ENCODE peak calls at places on chromosomes 4 and X, in six cellular contexts. One of them, this sample, is unnamed.

GRCh38 chr4:100063355-100063754 is 113.3 kb upstream of the H2AZ1 start:
- DNase-seq in stimulated activated CD4-positive, alpha-beta T cell treated with anti-CD3 and anti-CD28 coated beads, Interleukin-15, amount 100 ng/mL, for 24 hours: no peak
- DNase-seq in substantia nigra: no peak
- DNase-seq in left cardiac atrium: no peak
- DNase-seq in AG08396: no peak
- DNase-seq in H7: no peak
- DNase-seq in this sample: peak

GRCh38 chr4:23959401-23960148 is 69.7 kb upstream of the PPARGC1A start:
- DNase-seq in substantia nigra: no peak
- DNase-seq in stimulated activated CD4-positive, alpha-beta T cell treated with anti-CD3 and anti-CD28 coated beads, Interleukin-15, amount 100 ng/mL, for 24 hours: no peak
- DNase-seq in AG08396: no peak
- DNase-seq in left cardiac atrium: no peak
- DNase-seq in H7: no peak
- DNase-seq in this sample: no peak

GRCh38 chr4:130747842-130748241 is 1651.9 kb downstream of the C4orf33 start:
- DNase-seq in substantia nigra: no peak
- DNase-seq in AG08396: peak
- DNase-seq in stimulated activated CD4-positive, alpha-beta T cell treated with anti-CD3 and anti-CD28 coated beads, Interleukin-15, amount 100 ng/mL, for 24 hours: no peak
- DNase-seq in H7: peak
- DNase-seq in left cardiac atrium: no peak
- DNase-seq in this sample: peak

GRCh38 chrX:109954333-109954732 is 48.6 kb upstream of the TMEM164 start:
- DNase-seq in H7: no peak
- DNase-seq in left cardiac atrium: no peak
- DNase-seq in stimulated activated CD4-positive, alpha-beta T cell treated with anti-CD3 and anti-CD28 coated beads, Interleukin-15, amount 100 ng/mL, for 24 hours: no peak
- DNase-seq in substantia nigra: no peak
- DNase-seq in AG08396: no peak
- DNase-seq in this sample: no peak

GRCh38 chr4:113325876-113326615 is 276.6 kb downstream of the ANK2 start:
- DNase-seq in AG08396: no peak
- DNase-seq in left cardiac atrium: no peak
- DNase-seq in substantia nigra: no peak
- DNase-seq in stimulated activated CD4-positive, alpha-beta T cell treated with anti-CD3 and anti-CD28 coated beads, Interleukin-15, amount 100 ng/mL, for 24 hours: peak
- DNase-seq in H7: no peak
- DNase-seq in this sample: no peak

GRCh38 chr4:23966720-23967119 is 76.9 kb upstream of the PPARGC1A start:
- DNase-seq in AG08396: no peak
- DNase-seq in substantia nigra: no peak
- DNase-seq in left cardiac atrium: no peak
- DNase-seq in stimulated activated CD4-positive, alpha-beta T cell treated with anti-CD3 and anti-CD28 coated beads, Interleukin-15, amount 100 ng/mL, for 24 hours: no peak
- DNase-seq in H7: peak
- DNase-seq in this sample: no peak

GRCh38 chr4:24750106-24750505 is 45.3 kb upstream of the SOD3 start:
- DNase-seq in substantia nigra: no peak
- DNase-seq in stimulated activated CD4-positive, alpha-beta T cell treated with anti-CD3 and anti-CD28 coated beads, Interleukin-15, amount 100 ng/mL, for 24 hours: no peak
- DNase-seq in H7: no peak
- DNase-seq in left cardiac atrium: no peak
- DNase-seq in AG08396: no peak
- DNase-seq in this sample: no peak

GRCh38 chr4:41145571-41146078 is 68.7 kb downstream of the APBB2 start:
- DNase-seq in substantia nigra: peak
- DNase-seq in AG08396: no peak
- DNase-seq in H7: no peak
- DNase-seq in stimulated activated CD4-positive, alpha-beta T cell treated with anti-CD3 and anti-CD28 coated beads, Interleukin-15, amount 100 ng/mL, for 24 hours: no peak
- DNase-seq in left cardiac atrium: no peak
- DNase-seq in this sample: peak

GRCh38 chrX:9538544-9539045 is 73.7 kb downstream of the TBL1X start:
- DNase-seq in substantia nigra: no peak
- DNase-seq in AG08396: no peak
- DNase-seq in H7: no peak
- DNase-seq in stimulated activated CD4-positive, alpha-beta T cell treated with anti-CD3 and anti-CD28 coated beads, Interleukin-15, amount 100 ng/mL, for 24 hours: no peak
- DNase-seq in left cardiac atrium: no peak
- DNase-seq in this sample: peak

GRCh38 chr4:68904786-68905185 is 46.8 kb downstream of the UGT2A3 start:
- DNase-seq in substantia nigra: no peak
- DNase-seq in stimulated activated CD4-positive, alpha-beta T cell treated with anti-CD3 and anti-CD28 coated beads, Interleukin-15, amount 100 ng/mL, for 24 hours: no peak
- DNase-seq in H7: no peak
- DNase-seq in left cardiac atrium: no peak
- DNase-seq in AG08396: no peak
- DNase-seq in this sample: no peak

GRCh38 chrX:11580789-11581188 is 84.9 kb downstream of the ARHGAP6 start:
- DNase-seq in AG08396: no peak
- DNase-seq in left cardiac atrium: no peak
- DNase-seq in stimulated activated CD4-positive, alpha-beta T cell treated with anti-CD3 and anti-CD28 coated beads, Interleukin-15, amount 100 ng/mL, for 24 hours: no peak
- DNase-seq in H7: no peak
- DNase-seq in substantia nigra: no peak
- DNase-seq in this sample: no peak

GRCh38 chr4:78765607-78766006 is 10.5 kb upstream of the BMP2K start:
- DNase-seq in substantia nigra: no peak
- DNase-seq in stimulated activated CD4-positive, alpha-beta T cell treated with anti-CD3 and anti-CD28 coated beads, Interleukin-15, amount 100 ng/mL, for 24 hours: no peak
- DNase-seq in H7: no peak
- DNase-seq in left cardiac atrium: no peak
- DNase-seq in AG08396: no peak
- DNase-seq in this sample: no peak

GRCh38 chrX:13059676-13060499 is 15.5 kb upstream of the FAM9C start:
- DNase-seq in left cardiac atrium: no peak
- DNase-seq in stimulated activated CD4-positive, alpha-beta T cell treated with anti-CD3 and anti-CD28 coated beads, Interleukin-15, amount 100 ng/mL, for 24 hours: no peak
- DNase-seq in H7: no peak
- DNase-seq in substantia nigra: no peak
- DNase-seq in AG08396: peak
- DNase-seq in this sample: peak

GRCh38 chrX:77785400-77785745 is 643 bp downstream of the ATRX start:
- DNase-seq in AG08396: peak
- DNase-seq in substantia nigra: peak
- DNase-seq in left cardiac atrium: no peak
- DNase-seq in H7: peak
- DNase-seq in stimulated activated CD4-positive, alpha-beta T cell treated with anti-CD3 and anti-CD28 coated beads, Interleukin-15, amount 100 ng/mL, for 24 hours: peak
- DNase-seq in this sample: peak

GRCh38 chr4:141810038-141810701 is 173.8 kb downstream of the IL15 start:
- DNase-seq in AG08396: no peak
- DNase-seq in left cardiac atrium: no peak
- DNase-seq in H7: peak
- DNase-seq in substantia nigra: no peak
- DNase-seq in stimulated activated CD4-positive, alpha-beta T cell treated with anti-CD3 and anti-CD28 coated beads, Interleukin-15, amount 100 ng/mL, for 24 hours: no peak
- DNase-seq in this sample: no peak

GRCh38 chrX:8815460-8816065 is 14.4 kb upstream of the FAM9A start:
- DNase-seq in stimulated activated CD4-positive, alpha-beta T cell treated with anti-CD3 and anti-CD28 coated beads, Interleukin-15, amount 100 ng/mL, for 24 hours: peak
- DNase-seq in substantia nigra: no peak
- DNase-seq in H7: peak
- DNase-seq in left cardiac atrium: no peak
- DNase-seq in AG08396: peak
- DNase-seq in this sample: peak

GRCh38 chr4:101987623-101988243 is 197.2 kb downstream of the BANK1 start:
- DNase-seq in stimulated activated CD4-positive, alpha-beta T cell treated with anti-CD3 and anti-CD28 coated beads, Interleukin-15, amount 100 ng/mL, for 24 hours: no peak
- DNase-seq in AG08396: no peak
- DNase-seq in left cardiac atrium: no peak
- DNase-seq in substantia nigra: no peak
- DNase-seq in H7: no peak
- DNase-seq in this sample: no peak

GRCh38 chr4:85024671-85025070 is 58.2 kb upstream of the WDFY3 start:
- DNase-seq in stimulated activated CD4-positive, alpha-beta T cell treated with anti-CD3 and anti-CD28 coated beads, Interleukin-15, amount 100 ng/mL, for 24 hours: no peak
- DNase-seq in H7: no peak
- DNase-seq in substantia nigra: no peak
- DNase-seq in AG08396: no peak
- DNase-seq in left cardiac atrium: no peak
- DNase-seq in this sample: no peak

GRCh38 chrX:11470231-11470630 is 177.0 kb downstream of the AMELX start:
- DNase-seq in stimulated activated CD4-positive, alpha-beta T cell treated with anti-CD3 and anti-CD28 coated beads, Interleukin-15, amount 100 ng/mL, for 24 hours: no peak
- DNase-seq in AG08396: peak
- DNase-seq in left cardiac atrium: no peak
- DNase-seq in H7: no peak
- DNase-seq in substantia nigra: no peak
- DNase-seq in this sample: no peak

GRCh38 chr4:83054928-83055327 is 19.9 kb downstream of the COPS4 start:
- DNase-seq in left cardiac atrium: no peak
- DNase-seq in substantia nigra: no peak
- DNase-seq in H7: peak
- DNase-seq in stimulated activated CD4-positive, alpha-beta T cell treated with anti-CD3 and anti-CD28 coated beads, Interleukin-15, amount 100 ng/mL, for 24 hours: peak
- DNase-seq in AG08396: no peak
- DNase-seq in this sample: peak

GRCh38 chr4:1011022-1011694 is at the start of gene FGFRL1:
- DNase-seq in left cardiac atrium: peak
- DNase-seq in stimulated activated CD4-positive, alpha-beta T cell treated with anti-CD3 and anti-CD28 coated beads, Interleukin-15, amount 100 ng/mL, for 24 hours: peak
- DNase-seq in AG08396: peak
- DNase-seq in H7: peak
- DNase-seq in substantia nigra: peak
- DNase-seq in this sample: peak

GRCh38 chr4:74618659-74619058 is 173.7 kb downstream of the AREG start:
- DNase-seq in stimulated activated CD4-positive, alpha-beta T cell treated with anti-CD3 and anti-CD28 coated beads, Interleukin-15, amount 100 ng/mL, for 24 hours: no peak
- DNase-seq in left cardiac atrium: no peak
- DNase-seq in AG08396: no peak
- DNase-seq in substantia nigra: no peak
- DNase-seq in H7: no peak
- DNase-seq in this sample: no peak

GRCh38 chr4:185179488-185179887 is 24.3 kb downstream of the CFAP97 start:
- DNase-seq in left cardiac atrium: no peak
- DNase-seq in AG08396: no peak
- DNase-seq in stimulated activated CD4-positive, alpha-beta T cell treated with anti-CD3 and anti-CD28 coated beads, Interleukin-15, amount 100 ng/mL, for 24 hours: peak
- DNase-seq in substantia nigra: no peak
- DNase-seq in H7: no peak
- DNase-seq in this sample: no peak

GRCh38 chrX:69493193-69493592 is 10.9 kb upstream of the NALF2 start:
- DNase-seq in H7: peak
- DNase-seq in substantia nigra: no peak
- DNase-seq in left cardiac atrium: no peak
- DNase-seq in stimulated activated CD4-positive, alpha-beta T cell treated with anti-CD3 and anti-CD28 coated beads, Interleukin-15, amount 100 ng/mL, for 24 hours: peak
- DNase-seq in AG08396: no peak
- DNase-seq in this sample: peak